ENCODE peak calls at places on chromosome 9, in ten cellular contexts. F, Y, J, M, P, N, G, U, W and L are unnamed samples.

GRCh38 chr9:122218885-122219855 is 9.6 kb downstream of the LHX6 start:
- DNase-seq in Y (peak; percentile 72), W (no peak), J (no peak), U (no peak), P (no peak), M (no peak), N (no peak), G (no peak), F (no peak), L (no peak)

GRCh38 chr9:17135578-17135904 is 701 bp downstream of the CNTLN start:
- DNase-seq in U (no peak), M (no peak), F (peak; percentile 54), N (no peak), P (no peak), Y (peak; percentile 21), G (no peak), J (no peak), W (no peak), L (no peak)

GRCh38 chr9:112059145-112059979 is 115.7 kb downstream of the SUSD1 start:
- DNase-seq in U (peak; percentile 72), J (no peak), Y (no peak), P (no peak), F (no peak), W (peak; percentile 73), M (peak; percentile 31), G (no peak), N (no peak), L (no peak)

GRCh38 chr9:116572095-116572748 is 114.9 kb upstream of the TRIM32 start:
- DNase-seq in G (peak; percentile 9), M (peak; percentile 79), J (peak; percentile 19), N (no peak), W (no peak), P (no peak), U (peak; percentile 73), F (peak; percentile 86), Y (no peak), L (no peak)

GRCh38 chr9:135228345-135228982 is 141.0 kb downstream of the OLFM1 start:
- DNase-seq in J (no peak), N (no peak), M (no peak), P (no peak), Y (no peak), W (no peak), F (peak; percentile 31), G (no peak), U (no peak), L (no peak)

GRCh38 chr9:97556721-97557605 is 55.5 kb downstream of the TMOD1 start:
- DNase-seq in J (no peak), U (no peak), P (no peak), Y (no peak), N (no peak), G (no peak), W (no peak), M (peak; percentile 44), F (no peak), L (no peak)

GRCh38 chr9:96031366-96031824 is 155.9 kb downstream of the ERCC6L2 start:
- DNase-seq in Y (no peak), P (no peak), N (no peak), G (no peak), W (no peak), M (peak; percentile 99), J (no peak), U (peak; percentile 33), F (no peak), L (no peak)

GRCh38 chr9:3809724-3810123 is 283.9 kb upstream of the RFX3 start:
- DNase-seq in Y (no peak), J (no peak), U (peak; percentile 91), G (no peak), F (no peak), P (no peak), N (no peak), M (no peak), W (no peak), L (no peak)

GRCh38 chr9:129375845-129376244 is 197.8 kb upstream of the IER5L start:
- DNase-seq in M (no peak), J (no peak), W (no peak), N (no peak), Y (no peak), U (no peak), F (no peak), P (no peak), G (no peak), L (no peak)

GRCh38 chr9:98811051-98811650 is 3.7 kb downstream of the GALNT12 start:
- DNase-seq in G (no peak), Y (no peak), U (peak; percentile 62), M (no peak), W (peak; percentile 78), N (no peak), F (no peak), J (no peak), P (no peak), L (no peak)

GRCh38 chr9:136860933-136861873 is 4.9 kb downstream of the EDF1 start:
- DNase-seq in N (no peak), G (no peak), F (no peak), Y (no peak), J (no peak), M (no peak), U (no peak), W (no peak), P (no peak), L (no peak)

GRCh38 chr9:127975376-127976315 is 5.1 kb downstream of the EEIG1 start:
- DNase-seq in W (no peak), Y (no peak), G (no peak), P (no peak), J (no peak), M (no peak), U (no peak), F (no peak), N (no peak), L (no peak)

GRCh38 chr9:115777610-115778009 is 376.0 kb upstream of the PAPPA start:
- DNase-seq in M (no peak), U (no peak), P (no peak), G (no peak), F (no peak), W (no peak), N (no peak), J (no peak), Y (no peak), L (no peak)

GRCh38 chr9:98515506-98516204 is 193.1 kb downstream of the GABBR2 start:
- DNase-seq in Y (no peak), G (no peak), U (no peak), P (no peak), W (no peak), J (no peak), M (no peak), N (no peak), F (no peak), L (no peak)

GRCh38 chr9:34654317-34655083 is 2.5 kb downstream of the IL11RA start:
- DNase-seq in P (no peak), J (peak; percentile 17), U (peak; percentile 39), F (no peak), W (no peak), Y (no peak), N (no peak), M (peak; percentile 82), G (no peak), L (no peak)

GRCh38 chr9:38195737-38196161 is 126.7 kb upstream of the SHB start:
- DNase-seq in M (peak; percentile 56), G (no peak), W (no peak), U (no peak), N (no peak), J (no peak), Y (no peak), F (no peak), P (no peak), L (no peak)

GRCh38 chr9:137492464-137493162 is 33.5 kb upstream of the NSMF start:
- DNase-seq in J (no peak), F (no peak), N (no peak), G (no peak), Y (no peak), W (no peak), P (no peak), U (no peak), M (peak; percentile 46), L (no peak)

GRCh38 chr9:136437430-136437829 is 2.2 kb downstream of the INPP5E start:
- DNase-seq in N (no peak), G (no peak), W (peak; percentile 8), Y (no peak), U (peak; percentile 17), F (no peak), M (no peak), P (no peak), J (no peak), L (no peak)

GRCh38 chr9:107243757-107244156 is 39.3 kb upstream of the RAD23B start:
- DNase-seq in N (no peak), W (no peak), M (peak; percentile 95), U (peak; percentile 80), G (peak; percentile 64), P (no peak), J (no peak), Y (no peak), F (no peak), L (no peak)

GRCh38 chr9:117720555-117720954 is 16.4 kb downstream of the TLR4 start:
- DNase-seq in N (no peak), F (no peak), M (peak; percentile 11), G (no peak), W (peak; percentile 82), Y (no peak), J (no peak), U (peak; percentile 36), P (no peak), L (no peak)

GRCh38 chr9:34899535-34900158 is 58.4 kb upstream of the PHF24 start:
- DNase-seq in M (peak; percentile 72), G (peak; percentile 84), P (peak; percentile 80), U (peak; percentile 71), J (no peak), F (peak; percentile 68), N (peak; percentile 77), Y (peak; percentile 56), W (peak; percentile 11), L (peak; percentile 77)

GRCh38 chr9:25964239-25964638 is 286.0 kb upstream of the TUSC1 start:
- DNase-seq in Y (peak; percentile 62), J (no peak), P (no peak), N (no peak), F (no peak), W (peak; percentile 15), M (peak; percentile 85), G (no peak), U (peak; percentile 82), L (no peak)

GRCh38 chr9:126261584-126262356 is 64.9 kb upstream of the MVB12B start:
- DNase-seq in W (no peak), G (no peak), P (no peak), N (no peak), M (no peak), F (no peak), U (no peak), Y (no peak), J (no peak), L (no peak)

GRCh38 chr9:764986-765385 is 76.5 kb upstream of the DMRT1 start:
- DNase-seq in M (no peak), F (no peak), U (no peak), P (no peak), N (no peak), W (no peak), Y (no peak), J (no peak), G (no peak), L (no peak)

GRCh38 chr9:95508242-95508967 is 8.4 kb downstream of the PTCH1 start:
- DNase-seq in Y (no peak), U (peak; percentile 25), F (no peak), N (peak; percentile 32), J (no peak), W (no peak), G (no peak), P (no peak), M (peak; percentile 71), L (no peak)

GRCh38 chr9:120014751-120015235 is 565.2 kb downstream of the CDK5RAP2 start:
- DNase-seq in J (no peak), G (no peak), N (no peak), P (no peak), U (no peak), Y (no peak), M (peak; percentile 96), W (no peak), F (no peak), L (no peak)

GRCh38 chr9:128409998-128410397 is 10.7 kb upstream of the CERCAM start:
- DNase-seq in P (no peak), F (no peak), M (no peak), J (no peak), U (peak; percentile 29), G (no peak), N (no peak), Y (no peak), W (no peak), L (no peak)

GRCh38 chr9:137308102-137308619 is 6.1 kb upstream of the NRARP start:
- DNase-seq in G (no peak), J (no peak), F (no peak), P (no peak), Y (no peak), U (no peak), M (peak; percentile 47), N (no peak), W (no peak), L (no peak)